ENCODE peak calls at places on chromosomes 11 and 22, in seven cellular contexts. Z is epithelial cell of proximal tubule; G is stimulated activated naive CD8-positive, alpha-beta T cell treated with anti-CD3 and anti-CD28 coated beads, Interleukin-15, Interleukin-2, amounts not matched to agents 100 U/mL and 50 U/mL, for 24 hours; R is endothelial cell of umbilical vein; K is stimulated activated CD8-positive, alpha-beta memory T cell treated with anti-CD3 and anti-CD28 coated beads, Interleukin-12 subunit alpha, Interleukin-12 subunit beta, amount 100 ng/mL, for 4 hours; E is GM12878; O is HuH-7.5. L is an unnamed sample.

GRCh38 chr11:3109921-3110706 is 52.9 kb upstream of the CARS1 start:
- DNase-seq in O (peak; percentile 35), G (peak; percentile 61), E (no peak), K (peak; percentile 13), Z (no peak), R (peak; percentile 28), L (peak; percentile 38)

GRCh38 chr22:36334838-36335603 is 52.7 kb downstream of the MYH9 start:
- DNase-seq in O (no peak), Z (no peak), G (no peak), E (no peak), R (no peak), K (no peak), L (peak; percentile 58)

GRCh38 chr11:68550485-68550817 is 89.9 kb downstream of the PPP6R3 start:
- DNase-seq in O (no peak), Z (no peak), G (peak; percentile 49), R (peak; percentile 79), E (no peak), K (no peak), L (peak; percentile 88)

GRCh38 chr11:80816966-80817365 is 1376.1 kb upstream of the TENM4 start:
- DNase-seq in R (peak; percentile 6), Z (no peak), O (no peak), G (no peak), E (peak; percentile 20), K (no peak), L (no peak)

GRCh38 chr11:119506436-119506835 is 83.5 kb upstream of the THY1 start:
- DNase-seq in O (no peak), K (no peak), E (no peak), G (no peak), R (no peak), Z (no peak), L (no peak)

GRCh38 chr11:85485902-85486301 is 141.2 kb downstream of the DLG2 start:
- DNase-seq in G (no peak), O (no peak), Z (no peak), E (no peak), R (no peak), K (no peak), L (no peak)

GRCh38 chr22:39314251-39314971 is 5.0 kb downstream of the RPL3 start:
- DNase-seq in R (no peak), K (no peak), G (peak; percentile 28), Z (no peak), O (no peak), E (no peak), L (no peak)

GRCh38 chr11:102776454-102776853 is 4.0 kb downstream of the MMP10 start:
- DNase-seq in Z (no peak), R (no peak), G (no peak), K (no peak), O (no peak), E (no peak), L (no peak)

GRCh38 chr11:117932426-117932825 is 3.2 kb upstream of the TMPRSS13 start:
- DNase-seq in Z (no peak), O (no peak), G (peak; percentile 43), E (no peak), K (no peak), R (no peak), L (no peak)

GRCh38 chr11:45927684-45928413 is 5.4 kb downstream of the LARGE2 start:
- DNase-seq in O (no peak), G (peak; percentile 5), K (no peak), E (no peak), R (no peak), Z (no peak), L (no peak)

GRCh38 chr11:28384418-28384817 is 276.2 kb downstream of the METTL15 start:
- DNase-seq in E (no peak), R (no peak), Z (no peak), G (no peak), O (no peak), K (no peak), L (no peak)

GRCh38 chr11:14331476-14332136 is 27.4 kb downstream of the RRAS2 start:
- DNase-seq in E (no peak), R (peak; percentile 64), K (no peak), O (no peak), G (no peak), Z (no peak), L (no peak)

GRCh38 chr22:38935023-38935422 is 22.4 kb upstream of the APOBEC3A start:
- DNase-seq in R (no peak), O (no peak), Z (no peak), K (no peak), G (no peak), E (no peak), L (no peak)

GRCh38 chr11:134539285-134539684 is 127.2 kb upstream of the B3GAT1 start:
- DNase-seq in E (no peak), O (no peak), Z (no peak), K (no peak), G (no peak), R (no peak), L (no peak)

GRCh38 chr11:9601041-9601875 is 27.8 kb downstream of the WEE1 start:
- DNase-seq in O (no peak), R (no peak), G (peak; percentile 76), E (peak; percentile 95), Z (no peak), K (peak; percentile 34), L (peak; percentile 28)

GRCh38 chr11:61756452-61757212 is 4.2 kb downstream of the MYRF start:
- DNase-seq in Z (no peak), R (peak; percentile 14), G (peak; percentile 32), O (peak; percentile 100), E (peak; percentile 73), K (peak; percentile 29), L (peak; percentile 20)

GRCh38 chr11:125264091-125265022 is 99.8 kb downstream of the PKNOX2 start:
- DNase-seq in G (no peak), E (no peak), O (no peak), R (no peak), Z (no peak), K (no peak), L (no peak)

GRCh38 chr11:106765849-106766248 is 252.4 kb downstream of the GUCY1A2 start:
- DNase-seq in G (no peak), Z (no peak), O (no peak), R (no peak), E (no peak), K (no peak), L (no peak)

GRCh38 chr11:11865449-11865848 is 23.7 kb downstream of the USP47 start:
- DNase-seq in O (no peak), Z (no peak), R (no peak), G (no peak), E (no peak), K (no peak), L (no peak)

GRCh38 chr11:93123351-93123898 is 74.4 kb downstream of the SLC36A4 start:
- DNase-seq in O (no peak), R (peak; percentile 46), K (no peak), G (no peak), E (no peak), Z (no peak), L (no peak)

GRCh38 chr11:121762820-121763219 is 310.1 kb upstream of the SORL1-AS1 start:
- DNase-seq in O (no peak), Z (no peak), R (peak; percentile 21), G (no peak), E (no peak), K (no peak), L (no peak)

GRCh38 chr22:22748297-22748743 is 103.9 kb downstream of the GGTLC2 start:
- DNase-seq in R (peak; percentile 38), Z (no peak), G (peak; percentile 40), K (no peak), E (no peak), O (peak; percentile 19), L (peak; percentile 55)